ENCODE peak calls at places on chromosomes 2 and 18, in seven cellular contexts. C is adrenal gland, T is spleen, Q is K562, U is IMR-90, R is prostate gland, E is breast epithelium. G is an unnamed sample.

GRCh38 chr2:178523596-178524134 is 43.4 kb downstream of the PLEKHA3 start:
- DNase-seq in R (no peak), T (no peak), E (no peak), C (no peak), Q (peak; percentile 41), U (peak; percentile 7), G (no peak)

GRCh38 chr2:194556639-194557038 is 1100.4 kb upstream of the SLC39A10 start:
- DNase-seq in E (no peak), C (no peak), T (no peak), U (no peak), R (no peak), Q (no peak), G (no peak)

GRCh38 chr2:6557737-6558136 is 308.0 kb downstream of the CMPK2 start:
- DNase-seq in E (no peak), U (no peak), Q (no peak), R (no peak), T (no peak), C (no peak), G (no peak)

GRCh38 chr2:217421834-217422233 is 562.0 kb upstream of the TNP1 start:
- DNase-seq in Q (no peak), E (no peak), R (no peak), C (no peak), T (no peak), U (no peak), G (no peak)

GRCh38 chr2:201261471-201261870 is 1.1 kb downstream of the CASP8 start:
- DNase-seq in R (no peak), U (no peak), Q (no peak), E (no peak), C (no peak), T (peak; percentile 87), G (no peak)

GRCh38 chr2:20198001-20198400 is 26.9 kb downstream of the SDC1 start:
- DNase-seq in T (no peak), U (no peak), E (no peak), C (no peak), Q (no peak), R (peak; percentile 42), G (peak; percentile 86)

GRCh38 chr2:43458002-43458628 is 137.7 kb downstream of the THADA start:
- DNase-seq in T (no peak), Q (no peak), C (no peak), E (no peak), R (no peak), U (peak; percentile 87), G (no peak)

GRCh38 chr2:198232281-198232680 is 427.9 kb downstream of the PLCL1 start:
- DNase-seq in U (no peak), Q (no peak), E (no peak), C (no peak), R (no peak), T (no peak), G (no peak)

GRCh38 chr18:39345321-39345720 is 1779.7 kb upstream of the CELF4 start:
- DNase-seq in Q (no peak), C (no peak), E (no peak), R (no peak), T (no peak), U (no peak), G (no peak)

GRCh38 chr2:212484563-212485080 is 54.0 kb downstream of the ERBB4 start:
- DNase-seq in T (no peak), E (no peak), U (no peak), C (no peak), Q (no peak), R (no peak), G (no peak)

GRCh38 chr2:52526735-52527134 is 1240.9 kb upstream of the CHAC2 start:
- DNase-seq in R (no peak), C (no peak), E (no peak), Q (no peak), U (no peak), T (no peak), G (no peak)

GRCh38 chr2:23456881-23457760 is 72.1 kb downstream of the KLHL29 start:
- DNase-seq in E (no peak), R (no peak), U (peak; percentile 85), Q (no peak), C (no peak), T (no peak), G (no peak)

GRCh38 chr2:151423760-151424159 is 14.1 kb downstream of the RIF1 start:
- DNase-seq in C (no peak), T (no peak), E (no peak), R (no peak), U (no peak), Q (no peak), G (no peak)

GRCh38 chr18:62324917-62325805 is at the start of gene TNFRSF11A:
- DNase-seq in C (no peak), U (no peak), E (no peak), Q (peak; percentile 46), R (peak; percentile 45), T (peak; percentile 87), G (peak; percentile 77)

GRCh38 chr18:44651453-44651852 is 29.2 kb upstream of the SETBP1 start:
- DNase-seq in Q (peak; percentile 47), U (peak; percentile 54), E (no peak), T (no peak), R (no peak), C (no peak), G (no peak)

GRCh38 chr2:190705280-190705679 is 56.4 kb downstream of the NAB1 start:
- DNase-seq in Q (no peak), E (no peak), C (no peak), U (no peak), R (no peak), T (no peak), G (no peak)

GRCh38 chr2:40450066-40450841 is 1.6 kb downstream of the SLC8A1 start:
- DNase-seq in R (no peak), E (no peak), T (no peak), C (peak; percentile 28), U (peak; percentile 60), Q (no peak), G (no peak)

GRCh38 chr2:187372213-187372612 is 75.8 kb downstream of the CALCRL start:
- DNase-seq in E (no peak), R (no peak), Q (no peak), T (no peak), U (peak; percentile 27), C (no peak), G (no peak)

GRCh38 chr2:6992821-6993228 is 75.6 kb downstream of the RNF144A start:
- DNase-seq in R (no peak), Q (no peak), E (no peak), T (no peak), C (no peak), U (no peak), G (no peak)

GRCh38 chr2:149783284-149783683 is 195.7 kb upstream of the MMADHC start:
- DNase-seq in C (no peak), U (no peak), E (no peak), R (no peak), Q (no peak), T (no peak), G (no peak)

GRCh38 chr18:74132201-74132600 is 15.4 kb downstream of the FBXO15 start:
- DNase-seq in T (no peak), E (no peak), Q (no peak), C (no peak), U (peak; percentile 82), R (no peak), G (no peak)

GRCh38 chr2:113089907-113090306 is 22.1 kb downstream of the IL1F10 start:
- DNase-seq in Q (no peak), T (no peak), U (no peak), R (no peak), E (no peak), C (no peak), G (no peak)
- TF ChIP-seq POLR2A in Q (no peak), T (no peak), U (no peak), R (no peak), E (no peak), C (no peak), G (no peak)

GRCh38 chr2:237660381-237660900 is 33.1 kb downstream of the LRRFIP1 start:
- DNase-seq in C (no peak), Q (no peak), E (no peak), R (peak; percentile 39), U (no peak), T (no peak), G (peak; percentile 45)

GRCh38 chr2:237653791-237654558 is 26.6 kb downstream of the LRRFIP1 start:
- DNase-seq in Q (no peak), T (no peak), U (no peak), E (no peak), R (no peak), C (no peak), G (no peak)

GRCh38 chr2:237661799-237662328 is 34.5 kb downstream of the LRRFIP1 start:
- DNase-seq in Q (no peak), E (no peak), R (no peak), C (no peak), T (no peak), U (no peak), G (no peak)

GRCh38 chr2:237652854-237653253 is 25.5 kb downstream of the LRRFIP1 start:
- DNase-seq in U (no peak), E (no peak), Q (no peak), C (no peak), R (no peak), T (no peak), G (no peak)

DNA sequence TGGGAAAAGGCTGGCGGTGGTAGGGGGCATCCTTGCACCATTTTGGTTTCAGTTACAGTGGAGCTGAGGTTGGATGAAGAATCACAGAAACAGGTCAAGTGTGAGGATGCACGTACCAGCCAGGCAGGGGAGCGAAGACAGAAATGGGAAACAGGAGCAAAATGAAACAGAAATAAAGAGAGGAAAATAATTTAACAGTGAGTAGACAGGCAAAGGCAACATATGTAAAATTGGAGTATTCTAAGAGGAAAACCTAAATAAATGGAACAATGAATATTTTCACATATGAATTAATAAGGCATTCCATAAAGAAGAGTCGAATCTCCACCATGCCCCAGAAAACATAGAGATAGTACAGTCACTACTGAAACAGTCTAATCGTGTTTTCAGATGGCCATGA is 29.7 kb downstream of the LRRFIP1 start:
- DNase-seq in R (no peak), U (no peak), Q (no peak), T (no peak), E (no peak), C (no peak), G (no peak)
- H3K9me3 ChIP-seq in R (no peaks in the 10 kb centered on the region), U (peaks cover 5% of the 10 kb centered on the region), Q (no peaks in the 10 kb centered on the region), T (peaks cover 20% of the 10 kb centered on the region), E (no peaks in the 10 kb centered on the region), C (no peaks in the 10 kb centered on the region), G (no peaks in the 10 kb centered on the region)

GRCh38 chr2:234669611-234670010 is 172.7 kb upstream of the ARL4C start:
- DNase-seq in T (no peak), E (no peak), Q (no peak), R (no peak), U (no peak), C (no peak), G (no peak)
- TF ChIP-seq CTCF in T (no peak), E (no peak), Q (no peak), R (no peak), U (no peak), C (peak; percentile 10), G (no peak)

GRCh38 chr2:231715988-231716616 is 7.8 kb downstream of the PTMA start:
- DNase-seq in E (no peak), C (peak; percentile 26), Q (peak; percentile 79), T (peak; percentile 77), U (peak; percentile 62), R (no peak), G (no peak)

GRCh38 chr2:231714639-231715498 is 6.5 kb downstream of the PTMA start:
- DNase-seq in T (peak; percentile 90), R (peak; percentile 57), E (peak; percentile 72), C (peak; percentile 75), Q (peak; percentile 82), U (no peak), G (peak; percentile 80)

GRCh38 chr2:231715499-231715837 is 7.1 kb downstream of the PTMA start:
- DNase-seq in U (no peak), E (no peak), R (no peak), T (no peak), Q (no peak), C (no peak), G (no peak)

GRCh38 chr2:231711677-231712461 is 3.5 kb downstream of the PTMA start:
- DNase-seq in E (no peak), T (peak; percentile 77), U (no peak), Q (no peak), R (no peak), C (no peak), G (no peak)

GRCh38 chr2:231713738-231714638 is 5.7 kb downstream of the PTMA start:
- DNase-seq in Q (peak; percentile 85), R (peak; percentile 86), T (peak; percentile 96), U (peak; percentile 87), C (peak; percentile 93), E (peak; percentile 92), G (peak; percentile 94)
- TF ChIP-seq POLR2A in Q (peak; percentile 80), R (no peak), T (no peak), U (peak; percentile 43), C (no peak), E (peak; percentile 12), G (no peak)

G was measured in stomach.